ENCODE peak calls at places on chromosomes 13 and 19, in six cellular contexts. One of them, this sample, is unnamed.

GRCh38 chr13:44816701-44817684 is 172.3 kb downstream of the NUFIP1 start:
- DNase-seq in IMR-90: peak; percentile 49
- DNase-seq in activated T-helper 1 cell treated with anti-CD3 and anti-CD28 coated beads, Interleukin-2, amount 50 U/mL, for 16 hours: no peak
- DNase-seq in AG09319: no peak
- DNase-seq in effector memory CD4-positive, alpha-beta T cell: no peak
- DNase-seq in stimulated activated CD8-positive, alpha-beta memory T cell treated with anti-CD3 and anti-CD28 coated beads, Interleukin-15, amount 100 ng/mL, for 24 hours: no peak
- DNase-seq in this sample: no peak

GRCh38 chr19:40191836-40192646 is 815 bp downstream of the MAP3K10 start:
- DNase-seq in stimulated activated CD8-positive, alpha-beta memory T cell treated with anti-CD3 and anti-CD28 coated beads, Interleukin-15, amount 100 ng/mL, for 24 hours: no peak
- DNase-seq in effector memory CD4-positive, alpha-beta T cell: no peak
- DNase-seq in AG09319: no peak
- DNase-seq in IMR-90: peak; percentile 19
- DNase-seq in activated T-helper 1 cell treated with anti-CD3 and anti-CD28 coated beads, Interleukin-2, amount 50 U/mL, for 16 hours: peak; percentile 8
- DNase-seq in this sample: peak; percentile 9

GRCh38 chr19:35213678-35214632 is 14.6 kb downstream of the FAM187B start:
- DNase-seq in stimulated activated CD8-positive, alpha-beta memory T cell treated with anti-CD3 and anti-CD28 coated beads, Interleukin-15, amount 100 ng/mL, for 24 hours: no peak
- DNase-seq in effector memory CD4-positive, alpha-beta T cell: peak; percentile 74
- DNase-seq in activated T-helper 1 cell treated with anti-CD3 and anti-CD28 coated beads, Interleukin-2, amount 50 U/mL, for 16 hours: peak; percentile 62
- DNase-seq in AG09319: no peak
- DNase-seq in IMR-90: peak; percentile 64
- DNase-seq in this sample: peak; percentile 63

GRCh38 chr13:109704771-109705628 is 81.4 kb downstream of the IRS2 start:
- DNase-seq in IMR-90: no peak
- DNase-seq in activated T-helper 1 cell treated with anti-CD3 and anti-CD28 coated beads, Interleukin-2, amount 50 U/mL, for 16 hours: no peak
- DNase-seq in effector memory CD4-positive, alpha-beta T cell: no peak
- DNase-seq in AG09319: no peak
- DNase-seq in stimulated activated CD8-positive, alpha-beta memory T cell treated with anti-CD3 and anti-CD28 coated beads, Interleukin-15, amount 100 ng/mL, for 24 hours: no peak
- DNase-seq in this sample: peak; percentile 36

GRCh38 chr13:48797761-48798160 is 144.0 kb downstream of the CYSLTR2 start:
- DNase-seq in stimulated activated CD8-positive, alpha-beta memory T cell treated with anti-CD3 and anti-CD28 coated beads, Interleukin-15, amount 100 ng/mL, for 24 hours: no peak
- DNase-seq in IMR-90: no peak
- DNase-seq in AG09319: no peak
- DNase-seq in activated T-helper 1 cell treated with anti-CD3 and anti-CD28 coated beads, Interleukin-2, amount 50 U/mL, for 16 hours: no peak
- DNase-seq in effector memory CD4-positive, alpha-beta T cell: no peak
- DNase-seq in this sample: no peak

GRCh38 chr19:33283578-33283977 is 18.8 kb downstream of the CEBPA start:
- DNase-seq in IMR-90: no peak
- DNase-seq in AG09319: no peak
- DNase-seq in stimulated activated CD8-positive, alpha-beta memory T cell treated with anti-CD3 and anti-CD28 coated beads, Interleukin-15, amount 100 ng/mL, for 24 hours: no peak
- DNase-seq in effector memory CD4-positive, alpha-beta T cell: no peak
- DNase-seq in activated T-helper 1 cell treated with anti-CD3 and anti-CD28 coated beads, Interleukin-2, amount 50 U/mL, for 16 hours: no peak
- DNase-seq in this sample: no peak

GRCh38 chr19:8663920-8664670 is 33.7 kb downstream of the NFILZ start:
- DNase-seq in stimulated activated CD8-positive, alpha-beta memory T cell treated with anti-CD3 and anti-CD28 coated beads, Interleukin-15, amount 100 ng/mL, for 24 hours: no peak
- DNase-seq in IMR-90: no peak
- DNase-seq in effector memory CD4-positive, alpha-beta T cell: no peak
- DNase-seq in activated T-helper 1 cell treated with anti-CD3 and anti-CD28 coated beads, Interleukin-2, amount 50 U/mL, for 16 hours: no peak
- DNase-seq in AG09319: no peak
- DNase-seq in this sample: no peak

GRCh38 chr13:99657848-99658265 is 156.6 kb downstream of the TM9SF2 start:
- DNase-seq in activated T-helper 1 cell treated with anti-CD3 and anti-CD28 coated beads, Interleukin-2, amount 50 U/mL, for 16 hours: peak; percentile 13
- DNase-seq in IMR-90: no peak
- DNase-seq in stimulated activated CD8-positive, alpha-beta memory T cell treated with anti-CD3 and anti-CD28 coated beads, Interleukin-15, amount 100 ng/mL, for 24 hours: no peak
- DNase-seq in AG09319: no peak
- DNase-seq in effector memory CD4-positive, alpha-beta T cell: peak; percentile 17
- DNase-seq in this sample: peak; percentile 17

GRCh38 chr19:5826531-5827341 is 12.8 kb downstream of the FUT6 start:
- DNase-seq in effector memory CD4-positive, alpha-beta T cell: no peak
- DNase-seq in AG09319: no peak
- DNase-seq in IMR-90: no peak
- DNase-seq in activated T-helper 1 cell treated with anti-CD3 and anti-CD28 coated beads, Interleukin-2, amount 50 U/mL, for 16 hours: no peak
- DNase-seq in stimulated activated CD8-positive, alpha-beta memory T cell treated with anti-CD3 and anti-CD28 coated beads, Interleukin-15, amount 100 ng/mL, for 24 hours: no peak
- DNase-seq in this sample: peak; percentile 44

GRCh38 chr19:12800873-12801465 is 631 bp downstream of the PRDX2 start:
- DNase-seq in AG09319: no peak
- DNase-seq in stimulated activated CD8-positive, alpha-beta memory T cell treated with anti-CD3 and anti-CD28 coated beads, Interleukin-15, amount 100 ng/mL, for 24 hours: no peak
- DNase-seq in IMR-90: no peak
- DNase-seq in activated T-helper 1 cell treated with anti-CD3 and anti-CD28 coated beads, Interleukin-2, amount 50 U/mL, for 16 hours: no peak
- DNase-seq in effector memory CD4-positive, alpha-beta T cell: no peak
- DNase-seq in this sample: no peak

GRCh38 chr13:64958106-64958505 is 2272.0 kb downstream of the PCDH9 start:
- DNase-seq in activated T-helper 1 cell treated with anti-CD3 and anti-CD28 coated beads, Interleukin-2, amount 50 U/mL, for 16 hours: no peak
- DNase-seq in AG09319: no peak
- DNase-seq in effector memory CD4-positive, alpha-beta T cell: no peak
- DNase-seq in stimulated activated CD8-positive, alpha-beta memory T cell treated with anti-CD3 and anti-CD28 coated beads, Interleukin-15, amount 100 ng/mL, for 24 hours: no peak
- DNase-seq in IMR-90: no peak
- DNase-seq in this sample: no peak

GRCh38 chr19:12668346-12668745 is 1.7 kb downstream of the WDR83 start:
- DNase-seq in IMR-90: no peak
- DNase-seq in effector memory CD4-positive, alpha-beta T cell: no peak
- DNase-seq in AG09319: no peak
- DNase-seq in activated T-helper 1 cell treated with anti-CD3 and anti-CD28 coated beads, Interleukin-2, amount 50 U/mL, for 16 hours: no peak
- DNase-seq in stimulated activated CD8-positive, alpha-beta memory T cell treated with anti-CD3 and anti-CD28 coated beads, Interleukin-15, amount 100 ng/mL, for 24 hours: no peak
- DNase-seq in this sample: no peak

GRCh38 chr13:31722684-31723083 is 16.6 kb upstream of the RXFP2 start:
- DNase-seq in AG09319: no peak
- DNase-seq in activated T-helper 1 cell treated with anti-CD3 and anti-CD28 coated beads, Interleukin-2, amount 50 U/mL, for 16 hours: no peak
- DNase-seq in IMR-90: no peak
- DNase-seq in stimulated activated CD8-positive, alpha-beta memory T cell treated with anti-CD3 and anti-CD28 coated beads, Interleukin-15, amount 100 ng/mL, for 24 hours: no peak
- DNase-seq in effector memory CD4-positive, alpha-beta T cell: no peak
- DNase-seq in this sample: no peak

GRCh38 chr19:2491130-2491801 is 15.3 kb downstream of the GADD45B start:
- DNase-seq in stimulated activated CD8-positive, alpha-beta memory T cell treated with anti-CD3 and anti-CD28 coated beads, Interleukin-15, amount 100 ng/mL, for 24 hours: no peak
- DNase-seq in effector memory CD4-positive, alpha-beta T cell: no peak
- DNase-seq in IMR-90: peak; percentile 84
- DNase-seq in AG09319: no peak
- DNase-seq in activated T-helper 1 cell treated with anti-CD3 and anti-CD28 coated beads, Interleukin-2, amount 50 U/mL, for 16 hours: no peak
- DNase-seq in this sample: peak; percentile 87

GRCh38 chr13:35139591-35139990 is 197.5 kb downstream of the NBEA start:
- DNase-seq in stimulated activated CD8-positive, alpha-beta memory T cell treated with anti-CD3 and anti-CD28 coated beads, Interleukin-15, amount 100 ng/mL, for 24 hours: no peak
- DNase-seq in IMR-90: peak; percentile 31
- DNase-seq in AG09319: no peak
- DNase-seq in effector memory CD4-positive, alpha-beta T cell: no peak
- DNase-seq in activated T-helper 1 cell treated with anti-CD3 and anti-CD28 coated beads, Interleukin-2, amount 50 U/mL, for 16 hours: no peak
- DNase-seq in this sample: peak; percentile 6

GRCh38 chr19:17035842-17036424 is 9.3 kb upstream of the CPAMD8 start:
- DNase-seq in activated T-helper 1 cell treated with anti-CD3 and anti-CD28 coated beads, Interleukin-2, amount 50 U/mL, for 16 hours: no peak
- DNase-seq in IMR-90: no peak
- DNase-seq in stimulated activated CD8-positive, alpha-beta memory T cell treated with anti-CD3 and anti-CD28 coated beads, Interleukin-15, amount 100 ng/mL, for 24 hours: no peak
- DNase-seq in AG09319: no peak
- DNase-seq in effector memory CD4-positive, alpha-beta T cell: no peak
- DNase-seq in this sample: no peak

GRCh38 chr19:36916991-36917390 is 859 bp downstream of the ZNF568 start:
- DNase-seq in stimulated activated CD8-positive, alpha-beta memory T cell treated with anti-CD3 and anti-CD28 coated beads, Interleukin-15, amount 100 ng/mL, for 24 hours: no peak
- DNase-seq in effector memory CD4-positive, alpha-beta T cell: no peak
- DNase-seq in AG09319: no peak
- DNase-seq in IMR-90: peak; percentile 33
- DNase-seq in activated T-helper 1 cell treated with anti-CD3 and anti-CD28 coated beads, Interleukin-2, amount 50 U/mL, for 16 hours: no peak
- DNase-seq in this sample: peak; percentile 37

GRCh38 chr13:64849174-64849573 is 2381.0 kb downstream of the PCDH9 start:
- DNase-seq in stimulated activated CD8-positive, alpha-beta memory T cell treated with anti-CD3 and anti-CD28 coated beads, Interleukin-15, amount 100 ng/mL, for 24 hours: no peak
- DNase-seq in activated T-helper 1 cell treated with anti-CD3 and anti-CD28 coated beads, Interleukin-2, amount 50 U/mL, for 16 hours: no peak
- DNase-seq in AG09319: no peak
- DNase-seq in effector memory CD4-positive, alpha-beta T cell: no peak
- DNase-seq in IMR-90: no peak
- DNase-seq in this sample: no peak

GRCh38 chr13:63304497-63304896 is 1888.8 kb upstream of the PCDH20 start:
- DNase-seq in AG09319: no peak
- DNase-seq in activated T-helper 1 cell treated with anti-CD3 and anti-CD28 coated beads, Interleukin-2, amount 50 U/mL, for 16 hours: no peak
- DNase-seq in IMR-90: no peak
- DNase-seq in effector memory CD4-positive, alpha-beta T cell: no peak
- DNase-seq in stimulated activated CD8-positive, alpha-beta memory T cell treated with anti-CD3 and anti-CD28 coated beads, Interleukin-15, amount 100 ng/mL, for 24 hours: no peak
- DNase-seq in this sample: no peak